ENCODE peak calls at places on chromosomes 6 and 20, in nine cellular contexts. C is NCI-H1105 treated with DMSO at 0.1 percent for 48 hours; E is esophagus muscularis mucosa; K is HS-5; H is NCI-H69; M is cerebellum; V is right lobe of liver; O is tibial nerve; R is activated CD4-positive, alpha-beta T cell treated with anti-CD3 and anti-CD28 coated beads for 48 hours. B is an unnamed sample.

GRCh38 chr20:63747622-63748355 is 8.2 kb downstream of the SLC2A4RG start:
- DNase-seq in C (no peak), E (no peak), K (no peak), H (no peak), M (no peak), V (no peak), O (no peak), R (no peak), B (no peak)

GRCh38 chr20:17747431-17747846 is 47.7 kb downstream of the BANF2 start:
- DNase-seq in C (no peak), E (no peak), K (peak; percentile 56), H (no peak), M (no peak), V (no peak), O (no peak), R (no peak), B (no peak)

GRCh38 chr6:81802356-81802755 is 49.9 kb upstream of the TENT5A start:
- DNase-seq in C (no peak), E (no peak), K (no peak), H (no peak), M (no peak), V (no peak), O (no peak), R (no peak), B (no peak)

GRCh38 chr6:18215436-18215835 is 48.9 kb downstream of the DEK start:
- DNase-seq in C (no peak), E (peak; percentile 72), K (no peak), H (no peak), M (no peak), V (no peak), O (no peak), R (no peak), B (no peak)

GRCh38 chr20:13221673-13222318 is 722 bp downstream of the ISM1 start:
- DNase-seq in C (peak; percentile 71), E (no peak), K (no peak), H (peak; percentile 91), M (peak; percentile 16), V (peak; percentile 66), O (no peak), R (peak; percentile 79), B (peak; percentile 65)

GRCh38 chr6:105431226-105431625 is 28.3 kb upstream of the PREP start:
- DNase-seq in C (peak; percentile 44), E (no peak), K (peak; percentile 56), H (peak; percentile 65), M (peak; percentile 46), V (no peak), O (peak; percentile 57), R (no peak), B (peak; percentile 10)

GRCh38 chr6:148868901-148869300 is 122.1 kb downstream of the UST start:
- DNase-seq in C (no peak), E (no peak), K (no peak), H (no peak), M (no peak), V (no peak), O (no peak), R (no peak), B (no peak)

GRCh38 chr6:34084591-34085280 is 61.2 kb downstream of the GRM4 start:
- DNase-seq in C (no peak), E (no peak), K (no peak), H (peak; percentile 89), M (peak; percentile 87), V (no peak), O (no peak), R (no peak), B (no peak)

GRCh38 chr6:135179920-135180457 is 1.1 kb upstream of the MYB start:
- DNase-seq in C (no peak), E (no peak), K (no peak), H (peak; percentile 35), M (no peak), V (no peak), O (no peak), R (no peak), B (peak; percentile 56)

GRCh38 chr6:15464211-15464725 is 198.6 kb downstream of the DTNBP1 start:
- DNase-seq in C (peak; percentile 11), E (no peak), K (no peak), H (peak; percentile 49), M (no peak), V (peak; percentile 60), O (peak; percentile 36), R (peak; percentile 72), B (peak; percentile 62)

GRCh38 chr20:17570347-17571152 is 675 bp downstream of the DSTN start:
- DNase-seq in C (peak; percentile 58), E (no peak), K (no peak), H (peak; percentile 84), M (peak; percentile 46), V (peak; percentile 62), O (peak; percentile 42), R (no peak), B (peak; percentile 22)

GRCh38 chr6:147642458-147642857 is 134.0 kb downstream of the SAMD5 start:
- DNase-seq in C (no peak), E (no peak), K (no peak), H (no peak), M (no peak), V (no peak), O (no peak), R (no peak), B (no peak)

GRCh38 chr20:53565254-53565653 is 28.4 kb downstream of the ZNF217 start:
- DNase-seq in C (no peak), E (peak; percentile 7), K (no peak), H (no peak), M (no peak), V (peak; percentile 20), O (no peak), R (no peak), B (no peak)

GRCh38 chr20:20761302-20761701 is 48.9 kb upstream of the RALGAPA2 start:
- DNase-seq in C (no peak), E (no peak), K (no peak), H (no peak), M (no peak), V (peak; percentile 86), O (no peak), R (no peak), B (no peak)

GRCh38 chr6:13355043-13355945 is 27.0 kb upstream of the TBC1D7 start:
- DNase-seq in C (no peak), E (no peak), K (peak; percentile 86), H (no peak), M (no peak), V (no peak), O (no peak), R (peak; percentile 28), B (peak; percentile 70)

GRCh38 chr20:22825076-22825475 is 210.0 kb upstream of the SSTR4 start:
- DNase-seq in C (no peak), E (no peak), K (peak; percentile 19), H (no peak), M (no peak), V (no peak), O (no peak), R (no peak), B (no peak)

GRCh38 chr6:72787521-72788031 is 165.7 kb downstream of the KCNQ5 start:
- DNase-seq in C (peak; percentile 3), E (no peak), K (peak; percentile 89), H (peak; percentile 47), M (no peak), V (no peak), O (no peak), R (no peak), B (no peak)

GRCh38 chr6:90072961-90073464 is 178.7 kb downstream of the GJA10 start:
- DNase-seq in C (no peak), E (no peak), K (no peak), H (peak; percentile 48), M (peak; percentile 62), V (no peak), O (no peak), R (no peak), B (no peak)

GRCh38 chr6:87483929-87484328 is 11.2 kb downstream of the SLC35A1 start:
- DNase-seq in C (no peak), E (no peak), K (peak; percentile 28), H (no peak), M (no peak), V (no peak), O (no peak), R (peak; percentile 19), B (peak; percentile 19)

GRCh38 chr6:41356838-41357237 is 21.4 kb downstream of the NCR2 start:
- DNase-seq in C (no peak), E (peak; percentile 78), K (no peak), H (no peak), M (no peak), V (no peak), O (no peak), R (no peak), B (no peak)

GRCh38 chr6:169388767-169389166 is 135.1 kb upstream of the THBS2 start:
- DNase-seq in C (no peak), E (no peak), K (no peak), H (no peak), M (no peak), V (no peak), O (no peak), R (no peak), B (no peak)

GRCh38 chr6:121187200-121187832 is 147.0 kb downstream of the TBC1D32 start:
- DNase-seq in C (no peak), E (no peak), K (no peak), H (no peak), M (no peak), V (no peak), O (no peak), R (no peak), B (no peak)

GRCh38 chr6:107075951-107076381 is 39.3 kb downstream of the BEND3 start:
- DNase-seq in C (no peak), E (no peak), K (no peak), H (no peak), M (peak; percentile 66), V (no peak), O (no peak), R (no peak), B (no peak)

GRCh38 chr6:37862415-37862814 is 42.9 kb downstream of the ZFAND3 start:
- DNase-seq in C (no peak), E (no peak), K (no peak), H (no peak), M (no peak), V (no peak), O (no peak), R (no peak), B (no peak)

GRCh38 chr6:119313937-119314893 is 35.3 kb downstream of the MAN1A1 start:
- DNase-seq in C (no peak), E (no peak), K (no peak), H (no peak), M (no peak), V (no peak), O (no peak), R (peak; percentile 33), B (peak; percentile 65)

GRCh38 chr20:32609371-32609773 is 24.2 kb upstream of the NOL4L start:
- DNase-seq in C (no peak), E (no peak), K (no peak), H (no peak), M (peak; percentile 90), V (no peak), O (no peak), R (no peak), B (no peak)

GRCh38 chr6:168791916-168792315 is 350.9 kb downstream of the SMOC2 start:
- DNase-seq in C (no peak), E (no peak), K (no peak), H (no peak), M (no peak), V (no peak), O (no peak), R (no peak), B (no peak)

GRCh38 chr6:130997061-130997753 is 65.8 kb downstream of the EPB41L2 start:
- DNase-seq in C (no peak), E (no peak), K (peak; percentile 20), H (no peak), M (no peak), V (no peak), O (no peak), R (no peak), B (no peak)

GRCh38 chr6:16669227-16669626 is 92.0 kb downstream of the ATXN1 start:
- DNase-seq in C (no peak), E (no peak), K (no peak), H (peak; percentile 72), M (no peak), V (no peak), O (no peak), R (peak; percentile 77), B (peak; percentile 86)

GRCh38 chr6:36444470-36444869 is 1.7 kb downstream of the KCTD20 start:
- DNase-seq in C (no peak), E (peak; percentile 42), K (peak; percentile 71), H (no peak), M (no peak), V (no peak), O (no peak), R (no peak), B (no peak)

GRCh38 chr20:47464380-47465101 is 37.1 kb upstream of the NCOA3 start:
- DNase-seq in C (no peak), E (no peak), K (peak; percentile 100), H (peak; percentile 73), M (no peak), V (peak; percentile 85), O (peak; percentile 94), R (no peak), B (no peak)